ENCODE peak calls at places on chromosomes 5 and 9, in ten cellular contexts. S is WTC11; D is NB4; M is spleen; B is left ventricle myocardium inferior; T is tibial artery; X is Calu3; W is activated CD8-positive, alpha-beta T cell treated with anti-CD3 and anti-CD28 coated beads for 36 hours; G is HFFc6; K is mammary epithelial cell. F is an unnamed sample.

GRCh38 chr5:159838551-159839222 is 77.6 kb upstream of the ADRA1B start:
- DNase-seq in S (no peak), D (no peak), M (no peak), B (no peak), T (no peak), X (no peak), W (no peak), G (no peak), K (peak; percentile 89), F (no peak)

GRCh38 chr9:126773004-126773607 is 31.7 kb upstream of the ZBTB43 start:
- DNase-seq in S (peak; percentile 66), D (peak; percentile 42), M (no peak), B (no peak), T (no peak), X (no peak), W (peak; percentile 41), G (peak; percentile 19), K (no peak), F (no peak)

GRCh38 chr5:164504141-164504772 is 998.8 kb downstream of the MAT2B start:
- DNase-seq in S (peak; percentile 46), D (peak; percentile 64), M (no peak), B (no peak), T (no peak), X (peak; percentile 68), W (peak; percentile 34), G (peak; percentile 32), K (peak; percentile 34), F (peak; percentile 26)

GRCh38 chr9:70484232-70485130 is 70.0 kb upstream of the KLF9 start:
- DNase-seq in S (peak; percentile 26), D (peak; percentile 67), M (no peak), B (no peak), T (no peak), X (peak; percentile 24), W (no peak), G (peak; percentile 61), K (peak; percentile 82), F (peak; percentile 59)

GRCh38 chr5:104513194-104513602 is 950.6 kb upstream of the NUDT12 start:
- DNase-seq in S (no peak), D (no peak), M (no peak), B (no peak), T (no peak), X (no peak), W (no peak), G (no peak), K (peak; percentile 43), F (no peak)

GRCh38 chr9:129822825-129823162 is 1.1 kb downstream of the TOR1A start:
- DNase-seq in S (no peak), D (peak; percentile 87), M (no peak), B (no peak), T (no peak), X (no peak), W (no peak), G (no peak), K (no peak), F (no peak)

GRCh38 chr5:27568811-27569210 is 530.4 kb upstream of the CDH9 start:
- DNase-seq in S (no peak), D (no peak), M (no peak), B (no peak), T (no peak), X (no peak), W (no peak), G (no peak), K (peak; percentile 9), F (no peak)

GRCh38 chr5:143024227-143024920 is 254.2 kb downstream of the ARHGAP26 start:
- DNase-seq in S (no peak), D (no peak), M (no peak), B (no peak), T (no peak), X (no peak), W (no peak), G (no peak), K (no peak), F (no peak)

GRCh38 chr9:72583370-72583769 is 62.0 kb downstream of the TMC1 start:
- DNase-seq in S (no peak), D (no peak), M (no peak), B (no peak), T (no peak), X (no peak), W (no peak), G (no peak), K (peak; percentile 59), F (no peak)

GRCh38 chr9:72588336-72588735 is 66.9 kb downstream of the TMC1 start:
- DNase-seq in S (no peak), D (no peak), M (no peak), B (no peak), T (no peak), X (no peak), W (no peak), G (no peak), K (no peak), F (no peak)

GRCh38 chr9:72589684-72590555 is 68.5 kb downstream of the TMC1 start:
- DNase-seq in S (no peak), D (peak; percentile 54), M (no peak), B (no peak), T (no peak), X (no peak), W (peak; percentile 10), G (no peak), K (no peak), F (no peak)

GRCh38 chr9:72585737-72586136 is 64.3 kb downstream of the TMC1 start:
- DNase-seq in S (no peak), D (peak; percentile 77), M (no peak), B (no peak), T (no peak), X (no peak), W (no peak), G (no peak), K (peak; percentile 76), F (no peak)

GRCh38 chr9:72586388-72587160 is 65.2 kb downstream of the TMC1 start:
- DNase-seq in S (no peak), D (peak; percentile 91), M (no peak), B (no peak), T (no peak), X (peak; percentile 32), W (peak; percentile 54), G (peak; percentile 79), K (peak; percentile 90), F (no peak)
- TF ChIP-seq CTCF in S (no peak), D (peak; percentile 10), M (no peak), B (no peak), T (no peak), X (no peak), W (no peak), G (peak; percentile 60), K (peak; percentile 47), F (no peak)

GRCh38 chr9:137317979-137318511 is 16.0 kb upstream of the NRARP start:
- DNase-seq in S (no peak), D (no peak), M (peak; percentile 71), B (peak; percentile 19), T (peak; percentile 65), X (no peak), W (no peak), G (no peak), K (no peak), F (peak; percentile 21)

GRCh38 chr9:137319976-137320551 is 18.0 kb upstream of the NRARP start:
- DNase-seq in S (no peak), D (no peak), M (peak; percentile 78), B (peak; percentile 11), T (peak; percentile 54), X (no peak), W (no peak), G (no peak), K (no peak), F (no peak)

GRCh38 chr9:137318565-137318964 is 16.5 kb upstream of the NRARP start:
- DNase-seq in S (no peak), D (no peak), M (peak; percentile 68), B (no peak), T (no peak), X (no peak), W (no peak), G (no peak), K (no peak), F (no peak)

GRCh38 chr9:137319434-137319975 is 17.4 kb upstream of the NRARP start:
- DNase-seq in S (no peak), D (no peak), M (peak; percentile 77), B (peak; percentile 11), T (peak; percentile 62), X (no peak), W (no peak), G (no peak), K (no peak), F (peak; percentile 33)

GRCh38 chr9:137318976-137319375 is 16.9 kb upstream of the NRARP start:
- DNase-seq in S (peak; percentile 71), D (no peak), M (peak; percentile 86), B (peak; percentile 67), T (peak; percentile 83), X (no peak), W (no peak), G (no peak), K (no peak), F (no peak)
- TF ChIP-seq CTCF in S (no peak), D (no peak), M (no peak), B (peak; percentile 66), T (peak; percentile 28), X (no peak), W (no peak), G (no peak), K (no peak), F (no peak)

GRCh38 chr9:134036130-134036529 is 10.8 kb downstream of the BRD3OS start:
- DNase-seq in S (no peak), D (no peak), M (no peak), B (no peak), T (no peak), X (no peak), W (no peak), G (no peak), K (no peak), F (no peak)

GRCh38 chr9:134034215-134035040 is 9.1 kb downstream of the BRD3OS start:
- DNase-seq in S (no peak), D (no peak), M (peak; percentile 57), B (no peak), T (no peak), X (no peak), W (no peak), G (no peak), K (no peak), F (no peak)

GRCh38 chr9:134032456-134033222 is 7.4 kb downstream of the BRD3OS start:
- DNase-seq in S (no peak), D (no peak), M (peak; percentile 73), B (no peak), T (no peak), X (no peak), W (no peak), G (no peak), K (no peak), F (no peak)

GRCh38 chr9:134033516-134034214 is 8.4 kb downstream of the BRD3OS start:
- DNase-seq in S (no peak), D (no peak), M (peak; percentile 63), B (no peak), T (no peak), X (no peak), W (no peak), G (no peak), K (no peak), F (no peak)

DNA sequence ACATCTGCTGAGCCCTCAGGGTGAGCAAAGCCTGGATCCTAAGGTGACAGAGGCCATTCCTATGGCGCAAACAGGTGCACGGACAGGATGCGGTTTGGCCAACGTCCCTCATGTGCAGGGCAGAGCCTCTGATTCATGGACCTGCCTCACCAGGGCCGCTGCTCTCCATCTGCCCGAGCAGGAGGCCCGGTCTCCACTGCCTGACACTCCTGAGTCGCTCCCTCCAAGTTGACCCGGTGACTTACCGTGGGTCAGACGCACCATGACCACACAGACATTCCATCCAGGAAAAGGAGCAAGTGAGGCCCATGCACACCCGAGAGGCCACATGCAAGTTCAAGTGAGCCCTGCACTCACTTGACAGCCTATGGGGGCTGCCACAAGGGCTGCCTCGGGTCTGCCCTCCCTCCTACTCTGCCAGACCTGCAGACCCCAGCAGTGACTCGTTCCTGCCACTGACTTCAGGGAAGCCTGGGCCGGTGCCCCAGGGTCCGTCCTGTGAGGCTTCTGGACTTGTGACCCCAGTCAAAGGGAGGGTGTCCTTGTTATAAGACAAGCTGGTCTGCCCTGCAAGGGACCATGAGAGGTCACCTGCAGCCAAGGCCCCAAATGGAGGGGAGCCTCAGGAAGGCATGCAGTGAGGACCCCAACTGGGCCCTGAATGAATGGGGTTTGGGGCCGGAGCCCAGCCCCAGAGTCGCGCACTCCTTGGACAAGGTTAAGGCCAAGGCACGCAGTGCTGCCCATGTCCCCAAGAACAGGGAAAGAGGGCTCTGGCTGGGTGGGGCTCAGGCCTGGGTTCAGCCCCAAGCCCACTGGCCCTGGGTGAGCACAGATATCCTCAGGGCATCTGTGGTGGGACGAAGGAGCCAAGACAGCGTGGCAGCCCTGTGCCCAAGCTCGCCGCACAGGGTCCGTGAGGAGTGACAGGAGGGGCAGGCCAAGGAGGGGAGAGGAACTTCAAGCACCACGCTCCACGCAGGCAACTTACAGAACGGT is 10.1 kb downstream of the BRD3OS start:
- DNase-seq in S (no peak), D (no peak), M (peak; percentile 68), B (no peak), T (no peak), X (no peak), W (no peak), G (no peak), K (no peak), F (no peak)
- TF ChIP-seq CTCF in S (no peak), D (no peak), M (no peak), B (no peak), T (no peak), X (no peak), W (no peak), G (no peak), K (no peak), F (no peak)

DNA sequence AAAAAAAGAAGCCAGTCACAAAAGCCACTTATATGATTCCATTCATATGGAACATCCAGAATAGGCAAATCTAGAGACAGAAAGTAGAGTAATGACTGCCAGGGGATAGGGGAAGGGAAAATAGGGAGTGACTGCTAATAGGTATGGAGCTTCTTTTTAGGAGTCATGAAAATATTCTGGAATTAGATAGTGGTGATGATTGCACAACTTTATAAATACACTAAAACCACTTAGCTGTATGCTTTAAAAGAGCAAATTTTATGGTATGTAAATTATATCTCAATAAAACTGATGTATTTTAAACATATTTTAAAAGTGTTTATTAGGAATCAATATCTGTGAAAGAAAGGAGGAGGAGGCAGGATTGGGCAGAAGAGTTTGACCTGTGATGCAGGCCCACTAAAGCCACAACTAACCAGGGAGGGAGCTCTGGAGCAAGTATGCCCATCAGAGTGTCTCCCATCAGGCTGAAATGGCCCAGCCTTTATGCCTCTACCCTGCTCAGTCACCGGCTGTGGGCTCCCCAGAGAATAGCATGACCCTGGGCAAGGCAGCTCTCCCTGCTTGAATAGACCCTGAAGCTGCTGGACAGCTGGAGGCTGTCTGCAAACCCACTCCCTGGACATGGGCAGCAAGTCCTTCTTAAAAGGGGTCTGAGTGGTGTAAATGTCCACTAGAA is 96.0 kb upstream of the SLC44A1 start:
- DNase-seq in S (peak; percentile 48), D (peak; percentile 62), M (no peak), B (no peak), T (no peak), X (no peak), W (no peak), G (no peak), K (no peak), F (no peak)
- TF ChIP-seq CTCF in S (no peak), D (peak; percentile 6), M (no peak), B (no peak), T (no peak), X (no peak), W (no peak), G (peak; percentile 33), K (no peak), F (no peak)

F was measured in GM13976.